ENCODE peak calls at places on chromosomes 3 and 15, in nine cellular contexts. F is foreskin fibroblast, Y is AG10803, A is cardiac muscle cell, L is spleen, N is GM06990, J is pancreas, R is cardiac fibroblast, U is tibial nerve. P is an unnamed sample.

GRCh38 chr15:27244047-27244446 is 273.1 kb downstream of the GABRG3 start:
- DNase-seq in F (no peak), Y (no peak), A (no peak), L (no peak), N (no peak), J (no peak), R (no peak), U (no peak), P (no peak)

GRCh38 chr15:90097475-90097874 is 4.8 kb downstream of the IDH2 start:
- DNase-seq in F (no peak), Y (no peak), A (no peak), L (peak; percentile 72), N (peak; percentile 63), J (no peak), R (no peak), U (no peak), P (no peak)

GRCh38 chr3:153221748-153222162 is 59.7 kb downstream of the RAP2B start:
- DNase-seq in F (peak; percentile 93), Y (peak; percentile 97), A (peak; percentile 41), L (peak; percentile 85), N (peak; percentile 23), J (no peak), R (peak; percentile 98), U (peak; percentile 16), P (peak; percentile 100)

GRCh38 chr15:73517566-73517965 is 74.6 kb downstream of the REC114 start:
- DNase-seq in F (no peak), Y (no peak), A (peak; percentile 89), L (no peak), N (no peak), J (no peak), R (no peak), U (no peak), P (no peak)

GRCh38 chr15:37125143-37125542 is 24.8 kb upstream of the MEIS2 start:
- DNase-seq in F (peak; percentile 76), Y (no peak), A (no peak), L (no peak), N (no peak), J (no peak), R (peak; percentile 63), U (no peak), P (no peak)

GRCh38 chr3:16663852-16664712 is 58.9 kb upstream of the DAZL start:
- DNase-seq in F (peak; percentile 13), Y (peak; percentile 1), A (no peak), L (no peak), N (no peak), J (no peak), R (no peak), U (no peak), P (no peak)

GRCh38 chr3:72375237-72376154 is 472.7 kb downstream of the SHQ1 start:
- DNase-seq in F (no peak), Y (no peak), A (no peak), L (no peak), N (no peak), J (no peak), R (no peak), U (no peak), P (no peak)

GRCh38 chr3:195613468-195614069 is 29.8 kb upstream of the APOD start:
- DNase-seq in F (peak; percentile 86), Y (peak; percentile 47), A (no peak), L (no peak), N (no peak), J (no peak), R (peak; percentile 33), U (peak; percentile 23), P (peak; percentile 75)

GRCh38 chr3:42983927-42984326 is 4.8 kb downstream of the GASK1A start:
- DNase-seq in F (no peak), Y (no peak), A (no peak), L (no peak), N (no peak), J (no peak), R (no peak), U (no peak), P (peak; percentile 57)

GRCh38 chr15:56047354-56047753 is 53.9 kb upstream of the NEDD4 start:
- DNase-seq in F (no peak), Y (no peak), A (no peak), L (no peak), N (no peak), J (no peak), R (peak; percentile 73), U (no peak), P (peak; percentile 76)

GRCh38 chr3:71156062-71156665 is 427.4 kb downstream of the FOXP1 start:
- DNase-seq in F (no peak), Y (no peak), A (no peak), L (no peak), N (no peak), J (no peak), R (no peak), U (no peak), P (peak; percentile 92)

GRCh38 chr3:55066406-55067128 is 138.7 kb upstream of the LRTM1 start:
- DNase-seq in F (no peak), Y (no peak), A (no peak), L (no peak), N (no peak), J (no peak), R (peak; percentile 12), U (no peak), P (no peak)

GRCh38 chr3:129317876-129318275 is 39.2 kb downstream of the HMCES start:
- DNase-seq in F (peak; percentile 48), Y (no peak), A (no peak), L (no peak), N (no peak), J (no peak), R (no peak), U (no peak), P (no peak)

GRCh38 chr15:99328673-99329072 is 77.4 kb downstream of the LRRC28 start:
- DNase-seq in F (no peak), Y (no peak), A (no peak), L (no peak), N (no peak), J (no peak), R (no peak), U (no peak), P (no peak)

GRCh38 chr3:64022451-64023186 is 675 bp downstream of the PSMD6 start:
- DNase-seq in F (peak; percentile 35), Y (peak; percentile 24), A (no peak), L (peak; percentile 76), N (peak; percentile 9), J (peak; percentile 64), R (peak; percentile 23), U (no peak), P (peak; percentile 32)

GRCh38 chr3:114213669-114214541 is 23.5 kb downstream of the ZNF80 start:
- DNase-seq in F (peak; percentile 96), Y (peak; percentile 68), A (peak; percentile 5), L (peak; percentile 86), N (peak; percentile 80), J (no peak), R (peak; percentile 91), U (no peak), P (peak; percentile 2)

GRCh38 chr3:7382293-7383033 is 521.5 kb downstream of the GRM7 start:
- DNase-seq in F (peak; percentile 2), Y (no peak), A (no peak), L (no peak), N (no peak), J (peak; percentile 12), R (peak; percentile 43), U (no peak), P (peak; percentile 61)

GRCh38 chr3:45151100-45151499 is 4.9 kb upstream of the CDCP1 start:
- DNase-seq in F (no peak), Y (no peak), A (no peak), L (no peak), N (no peak), J (no peak), R (no peak), U (no peak), P (no peak)

GRCh38 chr3:165206454-165207266 is 10.5 kb upstream of the SLITRK3 start:
- DNase-seq in F (peak; percentile 58), Y (peak; percentile 72), A (peak; percentile 84), L (peak; percentile 79), N (peak; percentile 47), J (peak; percentile 74), R (peak; percentile 79), U (peak; percentile 53), P (peak; percentile 63)

GRCh38 chr15:62756326-62756994 is 286.1 kb upstream of the TPM1 start:
- DNase-seq in F (no peak), Y (no peak), A (no peak), L (no peak), N (no peak), J (no peak), R (no peak), U (no peak), P (no peak)
- TF ChIP-seq CTCF in F (no peak), Y (no peak), A (no peak), L (no peak), N (no peak), J (no peak), R (no peak), U (no peak), P (no peak)

GRCh38 chr3:159989973-159990846 is 1.6 kb downstream of the IL12A start:
- DNase-seq in F (no peak), Y (no peak), A (no peak), L (no peak), N (no peak), J (no peak), R (no peak), U (no peak), P (no peak)
- H3K4me3 ChIP-seq in F (peak overlapping the region; percentile 74), Y (no peak overlapping the region), A (no peak overlapping the region), L (no peak overlapping the region), N (peak overlapping the region; percentile 80), J (no peak overlapping the region), R (no peak overlapping the region), U (no peak overlapping the region), P (no peak overlapping the region)

GRCh38 chr3:12793701-12794100 is 2.8 kb upstream of the CAND2 start:
- DNase-seq in F (no peak), Y (no peak), A (no peak), L (peak; percentile 14), N (no peak), J (no peak), R (no peak), U (no peak), P (no peak)

GRCh38 chr3:12797124-12797891 is 828 bp downstream of the CAND2 start:
- DNase-seq in F (no peak), Y (no peak), A (no peak), L (no peak), N (no peak), J (no peak), R (no peak), U (no peak), P (no peak)

GRCh38 chr3:12798559-12799179 is 2.2 kb downstream of the CAND2 start:
- DNase-seq in F (no peak), Y (no peak), A (peak; percentile 34), L (peak; percentile 42), N (no peak), J (no peak), R (no peak), U (no peak), P (no peak)

GRCh38 chr3:12797892-12798558 is 1.5 kb downstream of the CAND2 start:
- DNase-seq in F (no peak), Y (no peak), A (no peak), L (no peak), N (no peak), J (no peak), R (no peak), U (no peak), P (no peak)

GRCh38 chr3:12796171-12797123 is at the start of gene CAND2:
- DNase-seq in F (peak; percentile 71), Y (peak; percentile 34), A (peak; percentile 89), L (peak; percentile 80), N (peak; percentile 50), J (peak; percentile 43), R (peak; percentile 16), U (peak; percentile 50), P (no peak)
- TF ChIP-seq CTCF in F (no peak), Y (no peak), A (no peak), L (no peak), N (no peak), J (no peak), R (no peak), U (no peak), P (no peak)

GRCh38 chr3:37944243-37944955 is 46.2 kb upstream of the VILL start:
- DNase-seq in F (peak; percentile 38), Y (no peak), A (no peak), L (no peak), N (no peak), J (no peak), R (no peak), U (no peak), P (no peak)
- H3K4me3 ChIP-seq in F (no peak overlapping the region), Y (no peak overlapping the region), A (no peak overlapping the region), L (no peak overlapping the region), N (no peak overlapping the region), J (no peak overlapping the region), R (no peak overlapping the region), U (no peak overlapping the region), P (no peak overlapping the region)

P was measured in bronchial epithelial cell.